ENCODE peak calls at places on chromosomes 16 and 17, in six cellular contexts. X, L, J, C, W and N are unnamed samples.

GRCh38 chr17:58331815-58332719 is 3.5 kb upstream of the TSPOAP1 start:
- DNase-seq in L (no peak), C (peak; percentile 76), W (peak; percentile 96), X (no peak), J (no peak), N (peak; percentile 81)

GRCh38 chr17:1939979-1940809 is 84.9 kb downstream of the RTN4RL1 start:
- DNase-seq in X (no peak), J (no peak), L (no peak), C (no peak), W (no peak), N (no peak)

GRCh38 chr16:3484328-3485096 is 10.8 kb downstream of the C16orf90 start:
- DNase-seq in W (no peak), L (peak; percentile 33), X (no peak), J (no peak), C (no peak), N (no peak)

GRCh38 chr16:57533618-57534336 is 2.6 kb downstream of the CCDC102A start:
- DNase-seq in C (peak; percentile 55), X (no peak), W (peak; percentile 37), L (no peak), J (no peak), N (peak; percentile 39)

GRCh38 chr17:57662644-57663308 is 82.3 kb downstream of the CCDC182 start:
- DNase-seq in L (peak; percentile 97), J (peak; percentile 93), X (peak; percentile 89), W (peak; percentile 68), C (peak; percentile 14), N (peak; percentile 36)

GRCh38 chr17:57900991-57901743 is 51.3 kb upstream of the MRPS23 start:
- DNase-seq in J (no peak), X (no peak), L (no peak), C (no peak), W (no peak), N (no peak)

GRCh38 chr16:4327386-4327781 is 11.5 kb downstream of the GLIS2 start:
- DNase-seq in X (no peak), C (no peak), W (no peak), L (no peak), J (no peak), N (no peak)

GRCh38 chr17:81579821-81580321 is 27.7 kb upstream of the FAAP100 start:
- DNase-seq in C (no peak), J (no peak), W (no peak), X (no peak), L (no peak), N (no peak)

GRCh38 chr16:48384982-48385271 is 286 bp downstream of the SIAH1 start:
- DNase-seq in X (no peak), C (no peak), J (no peak), L (no peak), W (no peak), N (no peak)

GRCh38 chr17:17837380-17837821 is 615 bp upstream of the SREBF1 start:
- DNase-seq in J (no peak), L (no peak), W (no peak), C (no peak), X (peak; percentile 69), N (no peak)